ENCODE peak calls at places on chromosome X, in seven cellular contexts. S is A549, R is fibroblast of lung, E is adrenal gland, W is hepatocyte, K is AG09309, Y is endodermal cell. B is an unnamed sample.
A peak's percentile ranks its signal among the peaks of the same experiment; 100 is the strongest.

GRCh38 chrX:155056877-155057792 is 13.8 kb downstream of the CMC4 start:
- DNase-seq in S (peak; percentile 43), R (peak; percentile 63), E (peak; percentile 62), W (peak; percentile 66), K (peak; percentile 7), Y (peak; percentile 85), B (peak; percentile 78)

GRCh38 chrX:2710041-2710471 is 19.0 kb downstream of the CD99 start:
- DNase-seq in S (peak; percentile 52), R (peak; percentile 72), E (peak; percentile 36), W (peak; percentile 71), K (no peak), Y (peak; percentile 61), B (peak; percentile 93)

GRCh38 chrX:53223955-53224859 is 800 bp downstream of the KDM5C start:
- DNase-seq in S (peak; percentile 35), R (peak; percentile 86), E (peak; percentile 27), W (peak; percentile 35), K (peak; percentile 21), Y (no peak), B (peak; percentile 88)

GRCh38 chrX:25002658-25003015 is 13.1 kb downstream of the ARX start:
- DNase-seq in S (no peak), R (no peak), E (no peak), W (no peak), K (no peak), Y (peak; percentile 67), B (no peak)

GRCh38 chrX:35670894-35671293 is 127.2 kb upstream of the MAGEB16 start:
- DNase-seq in S (no peak), R (no peak), E (no peak), W (no peak), K (no peak), Y (no peak), B (no peak)

GRCh38 chrX:140821280-140821679 is 111.7 kb downstream of the LINC00632 start:
- DNase-seq in S (no peak), R (no peak), E (no peak), W (no peak), K (no peak), Y (peak; percentile 58), B (no peak)

GRCh38 chrX:348461-349117 is 30.0 kb upstream of the GTPBP6 start:
- DNase-seq in S (no peak), R (no peak), E (peak; percentile 56), W (no peak), K (no peak), Y (no peak), B (no peak)

GRCh38 chrX:15956684-15957083 is 102.1 kb upstream of the AP1S2 start:
- DNase-seq in S (no peak), R (peak; percentile 56), E (no peak), W (peak; percentile 14), K (peak; percentile 2), Y (peak; percentile 85), B (peak; percentile 15)

GRCh38 chrX:25015486-25016360 is at the start of gene ARX:
- DNase-seq in S (peak; percentile 43), R (peak; percentile 53), E (peak; percentile 26), W (peak; percentile 86), K (no peak), Y (peak; percentile 96), B (peak; percentile 44)

GRCh38 chrX:153667931-153668396 is 5.6 kb downstream of the PNCK start:
- DNase-seq in S (peak; percentile 81), R (peak; percentile 56), E (peak; percentile 87), W (peak; percentile 91), K (peak; percentile 27), Y (peak; percentile 93), B (peak; percentile 71)

GRCh38 chrX:153055827-153056748 is at the start of gene PNMA3:
- DNase-seq in S (no peak), R (no peak), E (no peak), W (peak; percentile 68), K (no peak), Y (peak; percentile 61), B (no peak)

GRCh38 chrX:45508459-45508858 is 307.8 kb upstream of the DIPK2B start:
- DNase-seq in S (no peak), R (peak; percentile 34), E (no peak), W (no peak), K (no peak), Y (no peak), B (peak; percentile 83)

GRCh38 chrX:19085975-19086772 is 36.1 kb downstream of the ADGRG2 start:
- DNase-seq in S (no peak), R (no peak), E (peak; percentile 27), W (no peak), K (no peak), Y (no peak), B (peak; percentile 12)

GRCh38 chrX:122625821-122626220 is 558.3 kb upstream of the GRIA3 start:
- DNase-seq in S (no peak), R (peak; percentile 87), E (no peak), W (no peak), K (peak; percentile 46), Y (no peak), B (peak; percentile 88)

GRCh38 chrX:49726966-49727365 is 31.2 kb upstream of the PAGE1 start:
- DNase-seq in S (no peak), R (no peak), E (no peak), W (no peak), K (no peak), Y (no peak), B (no peak)

GRCh38 chrX:147533426-147533825 is 378.3 kb upstream of the FMR1 start:
- DNase-seq in S (no peak), R (no peak), E (no peak), W (no peak), K (no peak), Y (no peak), B (no peak)

GRCh38 chrX:13381514-13381913 is 61.7 kb upstream of the ATXN3L start:
- DNase-seq in S (no peak), R (peak; percentile 68), E (no peak), W (no peak), K (no peak), Y (no peak), B (no peak)

GRCh38 chrX:47483310-47484268 is 567 bp upstream of the ZNF41 start:
- DNase-seq in S (no peak), R (peak; percentile 50), E (peak; percentile 31), W (peak; percentile 20), K (no peak), Y (peak; percentile 53), B (peak; percentile 41)

GRCh38 chrX:49761481-49761880 is 65.7 kb upstream of the PAGE1 start:
- DNase-seq in S (peak; percentile 3), R (no peak), E (no peak), W (peak; percentile 31), K (no peak), Y (no peak), B (peak; percentile 13)

GRCh38 chrX:153971124-153971631 is 440 bp downstream of the HCFC1 start:
- DNase-seq in S (peak; percentile 75), R (peak; percentile 87), E (peak; percentile 94), W (peak; percentile 90), K (peak; percentile 38), Y (peak; percentile 89), B (peak; percentile 87)

GRCh38 chrX:10457092-10457491 is 163.3 kb downstream of the MID1 start:
- DNase-seq in S (no peak), R (peak; percentile 84), E (no peak), W (no peak), K (no peak), Y (no peak), B (peak; percentile 68)

GRCh38 chrX:108020631-108021030 is 24.2 kb upstream of the VSIG1 start:
- DNase-seq in S (no peak), R (no peak), E (no peak), W (no peak), K (no peak), Y (peak; percentile 52), B (peak; percentile 26)

GRCh38 chrX:46758956-46759644 is at the start of gene SLC9A7:
- DNase-seq in S (peak; percentile 55), R (peak; percentile 66), E (peak; percentile 69), W (peak; percentile 76), K (no peak), Y (peak; percentile 96), B (peak; percentile 61)

GRCh38 chrX:14946721-14947120 is 73.5 kb downstream of the MOSPD2 start:
- DNase-seq in S (no peak), R (no peak), E (no peak), W (no peak), K (no peak), Y (no peak), B (no peak)

GRCh38 chrX:63050225-63050624 is 300.9 kb downstream of the SPIN4 start:
- DNase-seq in S (no peak), R (no peak), E (no peak), W (no peak), K (no peak), Y (no peak), B (no peak)

GRCh38 chrX:110015027-110015426 is 12.1 kb downstream of the TMEM164 start:
- DNase-seq in S (no peak), R (no peak), E (no peak), W (no peak), K (no peak), Y (no peak), B (no peak)

GRCh38 chrX:119272882-119273806 is 37.1 kb downstream of the PGRMC1 start:
- DNase-seq in S (no peak), R (peak; percentile 48), E (peak; percentile 24), W (peak; percentile 23), K (no peak), Y (peak; percentile 93), B (peak; percentile 52)

DNA sequence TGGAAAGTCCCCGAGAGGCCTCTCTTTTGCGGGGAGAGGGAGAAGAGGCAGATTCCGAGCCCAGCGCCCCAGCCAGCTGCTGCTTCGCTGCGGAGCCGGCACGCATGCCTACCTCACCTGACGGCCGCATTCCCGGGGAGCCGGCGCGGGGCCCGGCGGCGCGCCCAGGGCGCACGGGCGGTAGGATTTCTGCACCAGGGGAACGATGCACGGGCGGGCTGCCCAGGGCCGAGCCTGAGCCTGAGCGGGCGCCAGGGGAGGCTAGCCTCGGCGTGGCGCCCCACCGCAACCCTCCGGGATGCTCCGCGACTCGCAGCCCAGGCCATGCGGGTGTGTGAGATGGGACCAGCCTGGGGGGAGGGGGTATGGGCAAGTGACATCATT is 81.3 kb upstream of the SCML1 start:
- DNase-seq in S (no peak), R (no peak), E (no peak), W (peak; percentile 11), K (no peak), Y (peak; percentile 64), B (no peak)
- H3K4me3 ChIP-seq in S (no peak overlapping the region), R (no peak overlapping the region), E (no peak overlapping the region), W (no peak overlapping the region), K (no peak overlapping the region), Y (peak overlapping the region; percentile 74), B (no peak overlapping the region)

GRCh38 chrX:23626651-23627050 is 40.6 kb upstream of the PRDX4 start:
- DNase-seq in S (no peak), R (no peak), E (no peak), W (no peak), K (no peak), Y (no peak), B (no peak)
- TF ChIP-seq CTCF in S (no peak), R (no peak), E (no peak), W (no peak), K (no peak), Y (peak; percentile 73), B (peak; percentile 15)

GRCh38 chrX:66988331-66988730 is 349.5 kb upstream of the EDA2R start:
- DNase-seq in S (no peak), R (no peak), E (no peak), W (no peak), K (no peak), Y (no peak), B (no peak)
- H3K4me3 ChIP-seq in S (no peak overlapping the region), R (no peak overlapping the region), E (no peak overlapping the region), W (no peak overlapping the region), K (no peak overlapping the region), Y (no peak overlapping the region), B (no peak overlapping the region)

GRCh38 chrX:137194164-137194563 is 160.4 kb upstream of the GPR101 start:
- DNase-seq in S (peak; percentile 5), R (no peak), E (no peak), W (peak; percentile 24), K (no peak), Y (peak; percentile 85), B (peak; percentile 18)
- TF ChIP-seq CTCF in S (peak; percentile 29), R (no peak), E (peak; percentile 53), W (peak; percentile 37), K (peak; percentile 38), Y (peak; percentile 77), B (peak; percentile 51)

GRCh38 chrX:134544614-134545255 is 84.8 kb downstream of the HPRT1 start:
- DNase-seq in S (no peak), R (no peak), E (no peak), W (peak; percentile 32), K (no peak), Y (peak; percentile 76), B (no peak)
- H3K4me3 ChIP-seq in S (no peak overlapping the region), R (no peak overlapping the region), E (no peak overlapping the region), W (no peak overlapping the region), K (no peak overlapping the region), Y (peak overlapping the region; percentile 49), B (no peak overlapping the region)